ENCODE peak calls at places on chromosomes 6 and 20, in nine cellular contexts. F is OCI-LY7, J is lower lobe of right lung, A is fibroblast of lung, T is psoas muscle, B is K562, N is HCT116, Z is SK-N-MC, G is Peyer's patch. L is an unnamed sample.

GRCh38 chr20:34938466-34939163 is 17.0 kb downstream of the GSS start:
- DNase-seq in F (no peak), J (peak), A (no peak), T (peak), B (no peak), N (no peak), Z (no peak), G (no peak), L (peak)

GRCh38 chr6:128238248-128238647 is 282.2 kb downstream of the PTPRK start:
- DNase-seq in F (no peak), J (no peak), A (no peak), T (no peak), B (no peak), N (no peak), Z (no peak), G (no peak), L (no peak)

GRCh38 chr6:92545861-92546260 is 873.5 kb downstream of the EPHA7 start:
- DNase-seq in F (no peak), J (no peak), A (no peak), T (no peak), B (no peak), N (no peak), Z (peak), G (no peak), L (no peak)

GRCh38 chr6:85348643-85349042 is 101.2 kb upstream of the NT5E start:
- DNase-seq in F (no peak), J (no peak), A (no peak), T (no peak), B (no peak), N (no peak), Z (no peak), G (no peak), L (no peak)

GRCh38 chr20:412081-412480 is 4.0 kb downstream of the RBCK1 start:
- DNase-seq in F (no peak), J (no peak), A (no peak), T (no peak), B (no peak), N (no peak), Z (no peak), G (no peak), L (no peak)

GRCh38 chr6:156994215-156995076 is 217.3 kb downstream of the ARID1B start:
- DNase-seq in F (no peak), J (no peak), A (no peak), T (peak), B (no peak), N (no peak), Z (no peak), G (no peak), L (peak)

GRCh38 chr20:30892704-30893345 is 364.6 kb upstream of the DEFB115 start:
- DNase-seq in F (no peak), J (no peak), A (no peak), T (no peak), B (no peak), N (no peak), Z (no peak), G (no peak), L (no peak)

GRCh38 chr20:8782804-8783203 is 286.1 kb upstream of the PLCB4 start:
- DNase-seq in F (no peak), J (no peak), A (peak), T (no peak), B (no peak), N (no peak), Z (no peak), G (no peak), L (no peak)

GRCh38 chr6:52189974-52190373 is 3.8 kb downstream of the IL17A start:
- DNase-seq in F (no peak), J (no peak), A (no peak), T (no peak), B (no peak), N (no peak), Z (no peak), G (no peak), L (no peak)

GRCh38 chr6:160005861-160006540 is 37.1 kb downstream of the IGF2R start:
- DNase-seq in F (no peak), J (peak), A (peak), T (peak), B (peak), N (no peak), Z (no peak), G (no peak), L (no peak)

GRCh38 chr6:17059022-17059421 is 42.8 kb upstream of the STMND1 start:
- DNase-seq in F (no peak), J (no peak), A (no peak), T (no peak), B (no peak), N (no peak), Z (no peak), G (no peak), L (no peak)

GRCh38 chr20:44217342-44218092 is 6.9 kb upstream of the OSER1 start:
- DNase-seq in F (peak), J (peak), A (peak), T (peak), B (peak), N (peak), Z (peak), G (peak), L (peak)
- H3K27ac ChIP-seq in F (no peak), J (peak), A (no peak), T (no peak), B (no peak), N (no peak), Z (no peak), G (no peak), L (no peak)

GRCh38 chr6:41638002-41638800 is at the start of gene MDFI:
- DNase-seq in F (no peak), J (no peak), A (no peak), T (no peak), B (no peak), N (no peak), Z (no peak), G (no peak), L (no peak)
- H3K27ac ChIP-seq in F (no peak), J (peak), A (no peak), T (no peak), B (no peak), N (peak), Z (peak), G (no peak), L (no peak)

GRCh38 chr6:28224131-28225055 is 682 bp upstream of the ZSCAN9 start:
- DNase-seq in F (no peak), J (no peak), A (no peak), T (no peak), B (no peak), N (no peak), Z (no peak), G (no peak), L (no peak)
- H3K27ac ChIP-seq in F (no peak), J (peak), A (peak), T (peak), B (peak), N (peak), Z (no peak), G (peak), L (peak)

GRCh38 chr20:51427625-51428291 is 114.8 kb downstream of the NFATC2 start:
- DNase-seq in F (no peak), J (no peak), A (no peak), T (no peak), B (no peak), N (no peak), Z (no peak), G (no peak), L (no peak)
- H3K27ac ChIP-seq in F (no peak), J (no peak), A (no peak), T (no peak), B (no peak), N (no peak), Z (no peak), G (no peak), L (no peak)

GRCh38 chr20:45817652-45818194 is 5.3 kb downstream of the UBE2C start:
- DNase-seq in F (no peak), J (no peak), A (peak), T (no peak), B (no peak), N (no peak), Z (no peak), G (no peak), L (no peak)
- H3K27ac ChIP-seq in F (no peak), J (peak), A (peak), T (peak), B (no peak), N (peak), Z (no peak), G (no peak), L (peak)

DNA sequence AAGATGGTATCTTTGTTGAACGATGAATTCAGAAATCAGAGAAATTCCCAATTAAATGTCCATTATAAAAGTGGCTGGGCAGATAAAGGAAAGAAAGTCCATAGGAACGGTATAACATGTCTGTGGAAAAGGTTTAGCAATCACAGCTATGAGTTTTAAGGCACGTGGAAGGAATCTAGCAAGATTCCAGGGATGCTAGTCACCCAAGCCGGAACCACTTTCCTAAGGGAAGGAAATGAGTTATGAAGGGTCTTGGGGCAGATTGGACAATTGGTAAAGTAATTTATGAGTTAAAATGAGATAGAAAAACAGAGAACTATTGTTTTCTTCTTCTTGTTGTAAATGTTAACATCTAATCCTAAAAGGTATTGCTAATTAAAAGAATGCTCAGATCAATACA is 384.8 kb downstream of the ADGRB3 start:
- DNase-seq in F (no peak), J (no peak), A (peak), T (no peak), B (no peak), N (no peak), Z (no peak), G (no peak), L (no peak)
- H3K27ac ChIP-seq in F (no peak), J (no peak), A (no peak), T (no peak), B (no peak), N (no peak), Z (no peak), G (no peak), L (no peak)

DNA sequence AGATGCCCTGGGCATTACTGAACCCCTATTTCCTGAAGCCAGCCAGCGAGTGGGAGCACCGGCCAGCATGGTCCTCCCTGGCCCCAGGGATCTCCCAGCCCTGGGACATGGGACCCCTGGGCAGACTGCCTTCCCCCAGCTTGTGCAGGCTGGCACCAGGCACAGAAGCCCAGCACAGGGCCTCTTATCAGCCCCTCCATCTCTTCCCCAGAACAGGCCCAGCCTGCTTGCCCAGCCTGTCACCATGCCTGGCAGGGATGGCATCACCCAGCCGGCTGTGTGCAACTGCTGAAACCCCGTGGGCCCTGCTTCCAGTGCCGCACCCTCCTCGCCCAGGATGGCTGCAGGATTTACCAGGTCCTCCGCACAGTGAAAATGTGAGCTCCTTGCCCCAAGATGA is 6.1 kb upstream of the OSBPL2 start:
- DNase-seq in F (no peak), J (no peak), A (no peak), T (no peak), B (no peak), N (no peak), Z (no peak), G (no peak), L (no peak)
- H3K27ac ChIP-seq in F (no peak), J (no peak), A (no peak), T (no peak), B (no peak), N (no peak), Z (no peak), G (no peak), L (no peak)

GRCh38 chr20:50569864-50570836 is 60.0 kb downstream of the PTPN1 start:
- DNase-seq in F (peak), J (no peak), A (peak), T (no peak), B (peak), N (peak), Z (no peak), G (peak), L (peak)

GRCh38 chr20:50567860-50568548 is 57.8 kb downstream of the PTPN1 start:
- DNase-seq in F (no peak), J (peak), A (no peak), T (no peak), B (no peak), N (no peak), Z (no peak), G (no peak), L (no peak)

GRCh38 chr20:50565874-50566273 is 55.7 kb downstream of the PTPN1 start:
- DNase-seq in F (no peak), J (no peak), A (no peak), T (no peak), B (no peak), N (no peak), Z (no peak), G (no peak), L (no peak)

GRCh38 chr20:50571466-50571865 is 61.3 kb downstream of the PTPN1 start:
- DNase-seq in F (no peak), J (no peak), A (no peak), T (no peak), B (no peak), N (no peak), Z (no peak), G (no peak), L (no peak)

DNA sequence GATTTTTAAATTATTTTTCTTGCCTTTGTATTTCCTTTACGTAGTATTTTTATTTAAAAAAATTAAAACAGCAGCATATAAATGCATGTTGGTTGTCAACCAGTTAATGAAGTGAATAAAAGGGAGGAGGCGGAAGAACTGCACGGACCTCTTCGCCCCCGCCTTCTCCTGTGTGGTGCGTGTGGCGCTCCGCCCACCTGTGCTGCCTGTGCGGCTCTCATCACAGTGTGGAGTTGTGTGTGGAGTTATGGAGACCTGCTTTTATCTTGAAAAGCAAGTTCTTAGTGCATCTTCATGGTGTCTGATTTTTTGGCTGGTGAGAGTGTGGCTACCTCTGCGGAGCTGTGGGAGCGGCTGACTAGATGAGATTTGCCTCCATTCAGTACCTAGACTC is 58.4 kb downstream of the PTPN1 start:
- DNase-seq in F (no peak), J (no peak), A (no peak), T (no peak), B (no peak), N (no peak), Z (no peak), G (no peak), L (no peak)
- H3K27ac ChIP-seq in F (no peak), J (no peak), A (no peak), T (no peak), B (no peak), N (no peak), Z (no peak), G (no peak), L (no peak)

GRCh38 chr20:4684837-4685413 is 36.8 kb upstream of the PRND start:
- DNase-seq in F (no peak), J (no peak), A (peak), T (no peak), B (no peak), N (peak), Z (no peak), G (no peak), L (no peak)

GRCh38 chr20:4682682-4683081 is 39.0 kb upstream of the PRND start:
- DNase-seq in F (no peak), J (no peak), A (no peak), T (no peak), B (no peak), N (no peak), Z (no peak), G (no peak), L (no peak)

GRCh38 chr20:4681441-4681840 is 40.3 kb upstream of the PRND start:
- DNase-seq in F (no peak), J (no peak), A (no peak), T (no peak), B (no peak), N (no peak), Z (no peak), G (no peak), L (no peak)

GRCh38 chr20:4683261-4683660 is 38.4 kb upstream of the PRND start:
- DNase-seq in F (no peak), J (no peak), A (no peak), T (no peak), B (no peak), N (no peak), Z (no peak), G (no peak), L (no peak)

GRCh38 chr20:4681971-4682370 is 39.7 kb upstream of the PRND start:
- DNase-seq in F (no peak), J (no peak), A (peak), T (no peak), B (no peak), N (no peak), Z (no peak), G (no peak), L (no peak)
- H3K27ac ChIP-seq in F (no peak), J (no peak), A (no peak), T (no peak), B (no peak), N (no peak), Z (no peak), G (no peak), L (no peak)